ENCODE peak calls at places on chromosomes 7 and 10, in five cellular contexts. X is endodermal cell, V is HFF-Myc, L is WTC11, W is AG10803. R is an unnamed sample.

GRCh38 chr10:22053048-22053447 is 49.5 kb upstream of the DNAJC1 start:
- DNase-seq in V (no peak), X (no peak), W (no peak), L (no peak), R (no peak)

GRCh38 chr7:14551326-14551725 is 351.2 kb downstream of the DGKB start:
- DNase-seq in V (no peak), L (no peak), W (no peak), X (no peak), R (no peak)

GRCh38 chr10:11875499-11876281 is 52.5 kb downstream of the PROSER2 start:
- DNase-seq in V (peak; percentile 67), W (peak; percentile 93), L (no peak), X (no peak), R (peak; percentile 45)

GRCh38 chr10:73083234-73083633 is 13.4 kb downstream of the P4HA1 start:
- DNase-seq in V (no peak), W (no peak), L (no peak), X (no peak), R (no peak)

GRCh38 chr7:19016140-19016539 is 101.3 kb downstream of the TWIST1 start:
- DNase-seq in L (no peak), W (peak; percentile 17), X (no peak), V (no peak), R (no peak)

GRCh38 chr10:81082621-81083376 is 545.1 kb downstream of the SH2D4B start:
- DNase-seq in L (no peak), X (peak; percentile 49), W (no peak), V (no peak), R (no peak)

GRCh38 chr7:95481768-95482167 is 4.0 kb upstream of the ASB4 start:
- DNase-seq in W (no peak), V (no peak), L (no peak), X (no peak), R (no peak)

GRCh38 chr10:101055416-101055815 is 6.4 kb upstream of the KAZALD1 start:
- DNase-seq in X (no peak), V (no peak), L (no peak), W (no peak), R (no peak)

GRCh38 chr10:1183033-1183396 is 126.8 kb downstream of the WDR37 start:
- DNase-seq in V (no peak), X (no peak), W (no peak), L (no peak), R (no peak)

GRCh38 chr10:1182280-1183032 is 126.3 kb downstream of the WDR37 start:
- DNase-seq in W (no peak), X (peak; percentile 26), L (no peak), V (no peak), R (no peak)

GRCh38 chr10:1179346-1180070 is 123.3 kb downstream of the WDR37 start:
- DNase-seq in V (no peak), L (no peak), X (no peak), W (no peak), R (no peak)

GRCh38 chr10:1180071-1180730 is 124.0 kb downstream of the WDR37 start:
- DNase-seq in X (no peak), L (peak; percentile 3), V (no peak), W (no peak), R (no peak)

DNA sequence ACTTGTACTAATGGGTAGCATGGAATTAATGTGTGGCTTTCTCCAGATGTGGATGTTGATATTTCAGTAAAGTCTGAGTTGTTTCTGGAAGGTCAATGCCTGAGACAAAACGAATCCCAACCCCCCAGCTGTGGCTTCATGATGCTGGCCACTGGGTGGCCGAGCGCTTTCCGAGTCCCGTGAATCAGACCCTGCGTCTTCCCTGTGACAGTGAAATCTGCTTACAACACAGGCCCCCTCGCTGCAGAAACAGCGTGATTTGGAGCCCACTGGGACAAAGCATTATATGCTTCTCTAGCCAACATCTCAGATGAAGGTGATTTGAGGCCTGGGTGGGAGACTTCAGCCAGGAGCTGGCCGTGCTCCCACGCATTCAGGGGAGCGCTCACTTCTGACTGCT is 124.7 kb downstream of the WDR37 start:
- DNase-seq in X (peak; percentile 75), L (no peak), W (no peak), V (no peak), R (no peak)
- TF ChIP-seq CTCF in X (peak; percentile 77), L (no peak), W (no peak), V (no peak), R (peak; percentile 31)

DNA sequence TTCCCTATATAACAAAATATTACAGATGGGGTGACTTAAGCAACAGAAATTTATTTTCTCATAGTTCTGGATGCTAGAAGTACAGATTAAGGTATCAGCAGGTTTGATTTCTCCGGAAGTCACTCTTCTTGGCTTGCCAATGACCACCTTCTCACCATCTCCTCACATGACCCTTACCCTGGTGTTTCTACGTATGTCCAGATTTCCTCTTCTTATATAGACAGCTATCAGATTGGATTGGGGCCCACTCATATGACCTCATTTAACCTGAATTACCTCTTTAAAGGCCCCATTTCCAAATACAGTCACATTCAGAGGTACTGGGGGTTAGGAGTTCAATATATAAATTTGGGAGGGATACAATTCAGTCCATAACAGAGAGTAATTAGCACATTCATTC is 17.0 kb upstream of the RAPGEF5 start:
- DNase-seq in L (no peak), W (no peak), X (no peak), V (no peak), R (no peak)
- TF ChIP-seq CTCF in L (no peak), W (no peak), X (no peak), V (no peak), R (no peak)

DNA sequence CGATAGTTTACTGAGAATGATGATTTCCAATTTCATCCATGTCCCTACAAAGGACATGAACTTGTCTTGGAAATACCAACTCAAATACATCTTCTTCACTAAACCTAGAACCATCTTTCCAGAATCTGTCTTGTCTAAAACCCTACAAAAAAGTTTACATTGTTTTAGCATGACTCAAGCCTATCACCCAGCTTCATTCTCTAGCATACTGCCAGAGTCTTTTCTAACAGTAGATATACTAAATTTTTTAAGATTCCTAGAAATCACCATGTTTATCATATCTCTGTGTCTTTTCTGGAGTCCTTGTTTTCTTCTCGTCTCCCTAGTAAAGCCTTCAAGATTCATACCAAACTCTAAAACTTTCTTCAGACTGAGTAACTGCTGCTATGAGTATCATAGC is 129.7 kb downstream of the SEMA3E start:
- DNase-seq in X (no peak), L (no peak), W (no peak), V (no peak), R (no peak)
- TF ChIP-seq CTCF in X (no peak), L (no peak), W (no peak), V (no peak), R (no peak)

DNA sequence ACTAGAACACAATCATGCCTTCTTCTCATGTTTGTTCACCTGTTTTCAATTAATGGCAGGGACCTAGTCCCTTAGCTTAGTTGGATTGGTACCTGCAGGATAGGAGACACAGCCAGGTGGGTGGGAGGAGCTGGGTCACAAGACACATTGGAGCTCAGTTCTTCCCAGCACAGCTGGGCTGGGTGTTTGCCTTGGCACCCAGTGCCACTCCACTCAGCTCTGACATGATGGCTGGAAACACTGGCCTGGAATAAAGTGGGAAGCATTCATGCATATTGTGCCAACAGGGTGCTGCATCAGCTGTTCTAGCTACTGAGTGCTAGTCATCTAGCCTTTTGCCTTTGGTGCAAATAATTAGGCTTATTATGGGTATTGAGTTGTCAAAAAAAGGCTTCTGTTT is 226.1 kb downstream of the PTEN start:
- DNase-seq in V (no peak), L (no peak), W (no peak), X (no peak), R (no peak)
- TF ChIP-seq CTCF in V (no peak), L (no peak), W (no peak), X (no peak), R (no peak)

R was measured in progenitor cell of endocrine pancreas.